ENCODE peak calls at places on chromosomes 13 and 19, in eight cellular contexts. D is tibial nerve, S is transverse colon, L is A549, Q is stomach, V is sigmoid colon, N is ovary, T is K562. R is an unnamed sample.

GRCh38 chr13:20514866-20515265 is 10.8 kb downstream of the CRYL1 start:
- DNase-seq in D (no peak), S (no peak), L (no peak), Q (no peak), V (no peak), N (no peak), T (no peak), R (no peak)

GRCh38 chr19:35349614-35350521 is 2.2 kb downstream of the FFAR1 start:
- DNase-seq in D (no peak), S (no peak), L (no peak), Q (no peak), V (peak; percentile 57), N (peak; percentile 24), T (no peak), R (peak; percentile 50)

GRCh38 chr13:75372517-75372916 is 109.5 kb downstream of the TBC1D4 start:
- DNase-seq in D (peak; percentile 70), S (no peak), L (peak; percentile 41), Q (no peak), V (no peak), N (no peak), T (peak; percentile 13), R (no peak)

GRCh38 chr19:45009625-45010255 is 8.5 kb downstream of the RELB start:
- DNase-seq in D (no peak), S (no peak), L (no peak), Q (no peak), V (no peak), N (no peak), T (no peak), R (no peak)

GRCh38 chr13:92941167-92941566 is 285.4 kb upstream of the GPC6 start:
- DNase-seq in D (no peak), S (no peak), L (no peak), Q (no peak), V (no peak), N (no peak), T (no peak), R (no peak)

GRCh38 chr19:55479451-55480230 is 3.2 kb downstream of the ZNF628 start:
- DNase-seq in D (no peak), S (no peak), L (no peak), Q (no peak), V (no peak), N (no peak), T (no peak), R (no peak)

GRCh38 chr19:48713041-48713863 is 6.3 kb downstream of the MAMSTR start:
- DNase-seq in D (no peak), S (no peak), L (peak; percentile 75), Q (no peak), V (no peak), N (no peak), T (peak; percentile 71), R (no peak)

GRCh38 chr19:17489392-17490030 is 19.2 kb downstream of the SLC27A1 start:
- DNase-seq in D (no peak), S (no peak), L (no peak), Q (no peak), V (no peak), N (no peak), T (no peak), R (no peak)

GRCh38 chr19:4694211-4694987 is 24.3 kb upstream of the MYDGF start:
- DNase-seq in D (no peak), S (peak; percentile 46), L (peak; percentile 89), Q (peak; percentile 77), V (peak; percentile 88), N (no peak), T (peak; percentile 61), R (no peak)

GRCh38 chr13:39148513-39148961 is 110.3 kb downstream of the NHLRC3 start:
- DNase-seq in D (peak; percentile 43), S (no peak), L (no peak), Q (no peak), V (no peak), N (no peak), T (no peak), R (no peak)
- TF ChIP-seq EP300 in D (no peak), S (no peak), L (no peak), Q (no peak), V (no peak), N (no peak), T (no peak), R (no peak)

GRCh38 chr13:46662690-46663089 is 109.7 kb downstream of the LRCH1 start:
- DNase-seq in D (no peak), S (no peak), L (no peak), Q (no peak), V (no peak), N (no peak), T (no peak), R (no peak)

GRCh38 chr13:46665243-46665629 is 112.3 kb downstream of the LRCH1 start:
- DNase-seq in D (no peak), S (no peak), L (no peak), Q (no peak), V (no peak), N (no peak), T (no peak), R (no peak)

GRCh38 chr13:46663644-46664043 is 110.7 kb downstream of the LRCH1 start:
- DNase-seq in D (no peak), S (no peak), L (no peak), Q (no peak), V (no peak), N (no peak), T (no peak), R (no peak)

GRCh38 chr13:46664195-46664594 is 111.2 kb downstream of the LRCH1 start:
- DNase-seq in D (no peak), S (no peak), L (no peak), Q (no peak), V (no peak), N (no peak), T (no peak), R (no peak)

DNA sequence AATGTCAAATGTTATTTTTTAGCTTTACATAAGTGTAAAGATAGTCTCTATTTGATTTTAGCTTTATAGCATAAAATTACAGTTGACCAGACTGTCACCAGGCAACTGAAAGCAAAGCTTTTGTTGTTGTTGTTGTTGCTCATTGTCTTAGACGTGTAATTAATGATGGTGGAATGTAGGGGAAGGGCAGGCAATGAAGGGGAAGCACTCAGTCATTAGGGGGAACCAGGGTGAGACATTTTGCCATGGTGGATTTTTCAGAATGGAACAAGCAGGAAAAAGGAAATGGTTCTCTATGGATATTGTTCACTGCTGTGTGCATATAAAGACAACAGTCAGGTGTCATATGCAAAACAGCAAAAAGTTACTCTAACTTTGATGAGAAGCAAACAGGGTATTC is 110.2 kb downstream of the LRCH1 start:
- DNase-seq in D (no peak), S (no peak), L (no peak), Q (no peak), V (no peak), N (no peak), T (no peak), R (no peak)
- H3K4me3 ChIP-seq in D (no peak overlapping the region), S (no peak overlapping the region), L (no peak overlapping the region), Q (no peak overlapping the region), V (no peak overlapping the region), N (no peak overlapping the region), T (no peak overlapping the region), R (no peak overlapping the region)

DNA sequence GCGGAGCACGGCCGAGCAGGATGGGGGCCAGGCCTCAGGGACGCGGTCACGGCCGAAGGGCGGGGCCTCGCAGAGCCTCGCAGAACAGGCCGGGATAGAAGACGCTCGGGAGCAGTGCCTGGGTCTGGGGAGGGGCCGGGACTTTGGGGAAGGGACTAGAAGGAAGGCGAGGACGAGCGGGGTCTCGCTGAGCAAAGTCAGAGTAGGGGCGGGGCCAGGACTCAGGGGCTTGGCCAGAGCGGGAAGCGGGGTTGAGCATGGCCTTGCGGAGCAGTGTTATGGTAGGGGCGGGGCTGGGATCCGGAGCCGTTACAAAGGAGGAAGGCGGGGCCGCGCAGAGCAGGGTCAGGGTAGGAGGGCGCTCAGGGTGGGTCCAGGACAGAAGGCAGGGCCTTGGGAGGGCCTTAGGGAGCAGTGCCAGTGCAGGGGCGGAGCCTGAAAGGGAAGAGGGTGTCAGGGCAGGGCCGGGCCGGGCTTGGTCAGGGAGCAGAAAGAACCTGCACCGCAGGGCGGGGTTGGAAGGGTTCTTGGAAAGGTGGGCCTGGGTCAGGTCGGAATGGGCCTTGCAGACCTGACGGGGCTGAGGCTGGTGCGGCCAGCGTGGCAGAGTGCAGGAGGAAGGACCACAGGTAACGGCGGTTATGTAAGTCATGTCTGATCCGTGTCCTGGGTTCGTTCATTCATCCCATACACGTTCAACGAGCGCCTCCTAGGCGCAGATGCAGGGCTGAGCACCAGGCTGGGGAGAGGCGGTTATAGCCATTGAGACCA is 535 bp upstream of the ATP8B3 start:
- DNase-seq in D (peak; percentile 86), S (peak; percentile 97), L (peak; percentile 97), Q (peak; percentile 91), V (peak; percentile 96), N (peak; percentile 91), T (peak; percentile 90), R (peak; percentile 98)
- TF ChIP-seq POLR2A in D (peak; percentile 30), S (peak; percentile 57), L (no peak), Q (no peak), V (peak; percentile 23), N (peak; percentile 28), T (peak; percentile 83), R (no peak)

DNA sequence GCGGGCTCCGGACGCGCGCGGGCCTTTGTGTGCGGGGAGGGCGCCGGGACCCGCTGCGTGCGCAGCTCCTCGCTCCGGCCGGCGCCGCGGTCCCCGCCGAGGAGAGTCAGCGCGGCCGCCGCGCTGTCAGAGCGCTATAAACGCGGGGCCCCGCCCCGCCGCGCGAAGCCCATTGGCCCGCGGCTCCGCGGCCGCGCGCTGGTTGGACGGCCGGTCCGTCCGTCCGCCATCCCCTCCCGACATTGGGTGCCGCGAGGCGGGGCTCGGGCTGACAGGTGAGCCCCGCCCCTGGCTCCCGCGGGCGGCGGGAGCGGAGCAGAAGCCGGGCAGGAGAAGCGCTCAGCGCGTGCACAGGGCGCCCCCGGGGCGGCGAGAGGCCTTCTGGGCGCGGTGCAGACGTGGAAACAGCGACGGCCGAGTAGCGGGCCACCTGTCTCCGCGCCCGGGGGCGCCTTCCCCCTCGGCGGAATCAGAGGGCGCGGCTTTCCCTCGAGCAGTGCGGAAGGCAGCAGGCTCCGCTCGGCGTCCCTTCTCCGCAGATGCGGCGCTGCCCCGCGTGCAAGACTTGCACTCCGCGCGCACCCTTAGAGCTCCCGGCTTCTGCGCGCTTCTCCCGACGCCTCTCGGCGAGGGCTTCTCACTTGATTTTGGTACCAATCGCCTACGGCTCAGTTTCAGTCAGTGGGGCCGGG is at the start of gene EFNB2:
- DNase-seq in D (peak; percentile 69), S (peak; percentile 93), L (peak; percentile 83), Q (peak; percentile 93), V (peak; percentile 93), N (peak; percentile 78), T (peak; percentile 97), R (no peak)
- TF ChIP-seq EP300 in D (no peak), S (no peak), L (no peak), Q (no peak), V (no peak), N (no peak), T (no peak), R (no peak)

R was measured in esophagus muscularis mucosa.